ENCODE peak calls at places on chromosomes 3 and 15, in six cellular contexts. M is lower leg skin, E is PC-3, W is Caco-2, Q is cardiac muscle cell, Y is ACHN. N is an unnamed sample.

GRCh38 chr15:95259513-95259912 is 1028.2 kb downstream of the MCTP2 start:
- DNase-seq in M (peak; percentile 88), E (peak; percentile 82), W (peak; percentile 65), Q (peak; percentile 89), Y (peak; percentile 72), N (peak; percentile 85)

GRCh38 chr3:58237940-58238681 is 519 bp downstream of the ABHD6 start:
- DNase-seq in M (peak; percentile 93), E (peak; percentile 43), W (peak; percentile 72), Q (no peak), Y (peak; percentile 39), N (peak; percentile 49)

GRCh38 chr3:85003479-85003878 is 44.7 kb downstream of the CADM2 start:
- DNase-seq in M (no peak), E (no peak), W (no peak), Q (no peak), Y (no peak), N (no peak)

GRCh38 chr15:91508633-91509032 is 344.9 kb upstream of the SLCO3A1 start:
- DNase-seq in M (no peak), E (peak; percentile 58), W (no peak), Q (peak; percentile 20), Y (no peak), N (no peak)

GRCh38 chr3:168417016-168417415 is 321.3 kb upstream of the GOLIM4 start:
- DNase-seq in M (no peak), E (peak; percentile 95), W (peak; percentile 69), Q (peak; percentile 10), Y (no peak), N (peak; percentile 84)

GRCh38 chr3:78604328-78604727 is 1163.5 kb downstream of the ROBO1 start:
- DNase-seq in M (no peak), E (peak; percentile 46), W (no peak), Q (peak; percentile 86), Y (no peak), N (no peak)

GRCh38 chr3:113747719-113748046 is 848 bp downstream of the ATP6V1A start:
- DNase-seq in M (no peak), E (peak; percentile 27), W (peak; percentile 12), Q (no peak), Y (no peak), N (no peak)

GRCh38 chr3:24136624-24137310 is 191.7 kb downstream of the NR1D2 start:
- DNase-seq in M (no peak), E (peak; percentile 41), W (no peak), Q (no peak), Y (no peak), N (no peak)

GRCh38 chr15:34729886-34730285 is 24.9 kb downstream of the GJD2 start:
- DNase-seq in M (no peak), E (no peak), W (no peak), Q (no peak), Y (no peak), N (no peak)

GRCh38 chr15:52295421-52295991 is at the start of gene MYO5C:
- DNase-seq in M (peak; percentile 94), E (peak; percentile 88), W (peak; percentile 93), Q (peak; percentile 37), Y (peak; percentile 80), N (peak; percentile 87)

GRCh38 chr3:188646592-188646991 is 492.6 kb downstream of the LPP start:
- DNase-seq in M (no peak), E (peak; percentile 51), W (no peak), Q (no peak), Y (no peak), N (no peak)

GRCh38 chr3:43328653-43329052 is 42.3 kb downstream of the SNRK start:
- DNase-seq in M (no peak), E (no peak), W (no peak), Q (no peak), Y (no peak), N (no peak)

N was measured in mesendoderm.